ENCODE peak calls at places on chromosomes 1 and 21, in five cellular contexts. Y is PC-3; U is germinal center; W is activated T-helper 1 cell treated with anti-CD3 and anti-CD28 coated beads, Interleukin-2, amount 50 U/mL, for 16 hours; I is neural crest cell. J is an unnamed sample.

GRCh38 chr1:212666116-212666775 is 33.4 kb downstream of the BATF3 start:
- DNase-seq in Y (no peak), U (no peak), W (no peak), I (no peak), J (no peak)

GRCh38 chr1:66503841-66504470 is 30.0 kb upstream of the SGIP1 start:
- DNase-seq in Y (peak; percentile 85), U (peak; percentile 10), W (no peak), I (peak; percentile 41), J (peak; percentile 69)

GRCh38 chr21:42350899-42351543 is at the start of gene TFF2:
- DNase-seq in Y (peak; percentile 76), U (no peak), W (no peak), I (no peak), J (no peak)

GRCh38 chr1:81936838-81937237 is 136.1 kb downstream of the ADGRL2 start:
- DNase-seq in Y (no peak), U (no peak), W (no peak), I (no peak), J (no peak)

GRCh38 chr21:44980562-44981489 is 41.0 kb downstream of the SLX9 start:
- DNase-seq in Y (no peak), U (no peak), W (no peak), I (no peak), J (no peak)

GRCh38 chr1:65792671-65793358 is at the start of gene PDE4B:
- DNase-seq in Y (no peak), U (no peak), W (no peak), I (peak; percentile 37), J (no peak)

GRCh38 chr1:13505020-13505419 is 8.8 kb downstream of the LRRC38 start:
- DNase-seq in Y (no peak), U (no peak), W (no peak), I (no peak), J (no peak)

GRCh38 chr1:216140650-216141547 is 282.3 kb downstream of the USH2A start:
- DNase-seq in Y (no peak), U (no peak), W (no peak), I (no peak), J (no peak)

GRCh38 chr1:207962716-207963428 is 51.9 kb upstream of the CD34 start:
- DNase-seq in Y (no peak), U (peak; percentile 30), W (no peak), I (no peak), J (no peak)

GRCh38 chr1:27318137-27318536 is 3.8 kb upstream of the TMEM222 start:
- DNase-seq in Y (no peak), U (no peak), W (no peak), I (no peak), J (no peak)

GRCh38 chr1:53449026-53449425 is 10.2 kb upstream of the DMRTB1 start:
- DNase-seq in Y (peak; percentile 50), U (no peak), W (no peak), I (no peak), J (peak; percentile 11)

GRCh38 chr1:147526501-147526900 is 14.8 kb upstream of the BCL9 start:
- DNase-seq in Y (no peak), U (no peak), W (no peak), I (no peak), J (no peak)

GRCh38 chr1:207088161-207088560 is 499 bp upstream of the C4BPB start:
- DNase-seq in Y (no peak), U (no peak), W (no peak), I (no peak), J (no peak)

J was measured in MCF 10A.